ENCODE peak calls at places on chromosomes 4 and X, in four cellular contexts. X is AG09319, A is fibroblast of lung, F is spleen. J is an unnamed sample.
A peak's percentile ranks its signal among the peaks of the same experiment; 100 is the strongest.

GRCh38 chr4:150010525-150011126 is 67.6 kb upstream of the DCLK2 start:
- DNase-seq in X (no peak), A (peak; percentile 71), F (no peak), J (no peak)

GRCh38 chrX:40009890-40010289 is 87.9 kb downstream of the BCOR start:
- DNase-seq in X (no peak), A (no peak), F (no peak), J (no peak)

GRCh38 chrX:148501121-148502066 is 977 bp downstream of the AFF2 start:
- DNase-seq in X (no peak), A (no peak), F (peak; percentile 81), J (no peak)

GRCh38 chr4:168784786-168785461 is 225.1 kb downstream of the CBR4 start:
- DNase-seq in X (no peak), A (peak; percentile 61), F (no peak), J (no peak)

GRCh38 chr4:38034986-38035882 is 75.0 kb downstream of the PTTG2 start:
- DNase-seq in X (peak; percentile 22), A (peak; percentile 49), F (no peak), J (peak; percentile 41)

GRCh38 chrX:150258176-150258425 is 105.0 kb upstream of the MAMLD1 start:
- DNase-seq in X (no peak), A (no peak), F (no peak), J (no peak)

GRCh38 chr4:175109933-175110332 is 191.8 kb downstream of the ADAM29 start:
- DNase-seq in X (no peak), A (no peak), F (no peak), J (no peak)

GRCh38 chr4:99201687-99202086 is 17.4 kb downstream of the ADH6 start:
- DNase-seq in X (peak; percentile 39), A (no peak), F (no peak), J (no peak)

GRCh38 chr4:147378780-147379179 is 102.1 kb upstream of the EDNRA start:
- DNase-seq in X (no peak), A (no peak), F (no peak), J (no peak)

GRCh38 chr4:4694296-4694772 is 152.5 kb upstream of the STX18 start:
- DNase-seq in X (no peak), A (peak; percentile 31), F (no peak), J (no peak)

GRCh38 chr4:14864365-14864762 is 137.9 kb upstream of the CPEB2 start:
- DNase-seq in X (no peak), A (no peak), F (no peak), J (no peak)

GRCh38 chrX:111168314-111168713 is 72.3 kb downstream of the PAK3 start:
- DNase-seq in X (no peak), A (peak; percentile 10), F (no peak), J (no peak)

GRCh38 chrX:111169141-111169540 is 73.2 kb downstream of the PAK3 start:
- DNase-seq in X (no peak), A (no peak), F (no peak), J (no peak)

GRCh38 chrX:111167334-111167733 is 71.3 kb downstream of the PAK3 start:
- DNase-seq in X (no peak), A (no peak), F (no peak), J (no peak)

GRCh38 chrX:111165902-111166301 is 69.9 kb downstream of the PAK3 start:
- DNase-seq in X (no peak), A (no peak), F (no peak), J (no peak)

DNA sequence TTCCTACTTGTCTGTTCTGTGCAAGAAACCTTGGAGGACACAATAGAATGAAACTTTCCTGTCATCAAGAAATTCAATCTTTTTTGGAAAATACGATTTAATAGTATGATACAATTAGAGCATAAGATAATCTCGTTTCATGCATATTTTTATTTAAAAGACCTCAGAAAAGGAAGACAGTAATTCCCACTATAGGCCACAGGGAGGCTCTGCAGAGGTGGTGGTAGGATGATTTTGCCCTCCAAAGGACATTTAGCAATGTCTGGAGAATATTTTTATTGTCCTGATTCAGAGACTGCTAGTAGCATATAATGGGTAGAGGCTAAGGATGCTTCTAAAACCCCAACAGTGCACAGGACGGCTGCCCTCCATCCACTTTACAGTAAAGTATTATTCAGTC is 68.7 kb downstream of the PAK3 start:
- DNase-seq in X (no peak), A (no peak), F (no peak), J (no peak)
- TF ChIP-seq CTCF in X (peak; percentile 31), A (no peak), F (peak; percentile 10), J (no peak)

GRCh38 chr4:73131281-73131680 is 61.8 kb upstream of the COX18 start:
- DNase-seq in X (no peak), A (no peak), F (no peak), J (no peak)

GRCh38 chr4:73129319-73129718 is 59.8 kb upstream of the COX18 start:
- DNase-seq in X (no peak), A (no peak), F (no peak), J (no peak)

GRCh38 chr4:73133784-73134183 is 64.3 kb upstream of the COX18 start:
- DNase-seq in X (no peak), A (no peak), F (no peak), J (no peak)

DNA sequence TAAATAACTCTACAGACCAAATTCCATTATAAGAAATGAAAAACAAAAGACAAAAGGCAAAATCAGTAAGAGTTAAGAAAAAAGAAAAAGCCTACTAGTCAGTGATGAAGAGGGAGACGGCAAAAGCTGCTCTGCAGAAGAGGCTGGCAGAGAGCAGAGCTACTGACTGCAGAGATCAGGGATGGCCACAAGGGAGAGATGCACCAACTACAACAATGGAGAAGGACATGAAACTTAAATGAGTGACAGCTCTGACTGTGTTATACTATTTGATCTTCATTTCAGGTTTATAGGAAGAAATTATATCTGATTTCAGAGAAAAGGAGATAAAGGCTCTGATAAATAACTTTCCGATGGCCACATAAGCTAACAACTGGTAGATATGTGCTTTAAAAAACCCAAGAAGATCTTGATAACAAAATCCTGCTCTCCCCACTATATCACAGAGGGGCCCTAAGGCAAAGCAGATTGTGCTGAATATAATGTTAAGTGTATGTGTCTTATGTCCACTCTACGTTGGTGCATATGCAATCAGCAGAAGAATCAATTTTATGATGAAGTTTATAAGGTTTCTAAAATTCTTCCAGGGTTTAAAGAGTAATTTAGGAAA is 58.4 kb upstream of the COX18 start:
- DNase-seq in X (no peak), A (peak; percentile 12), F (no peak), J (no peak)
- TF ChIP-seq CTCF in X (peak; percentile 27), A (peak; percentile 41), F (no peak), J (no peak)

DNA sequence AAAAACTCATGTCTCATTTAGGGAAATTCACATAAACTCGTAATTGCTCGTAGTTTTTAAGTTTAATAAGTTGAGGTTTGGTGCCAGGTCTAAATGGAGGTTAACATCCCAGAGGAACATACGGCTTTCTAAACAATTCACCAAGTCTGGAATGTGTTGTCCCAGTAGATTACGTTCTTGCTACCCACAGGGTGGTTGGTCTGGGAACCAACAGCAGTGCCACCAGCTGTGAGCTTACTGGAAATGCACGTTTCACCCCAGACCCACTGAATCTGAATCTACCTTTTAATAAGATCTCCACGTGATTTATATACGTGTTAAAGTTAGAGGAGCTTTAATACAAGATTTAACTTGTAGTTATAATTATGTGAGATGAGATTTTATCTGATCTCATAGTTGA is 134.3 kb downstream of the BMPR1B start:
- DNase-seq in X (no peak), A (peak; percentile 48), F (no peak), J (no peak)
- TF ChIP-seq CTCF in X (no peak), A (no peak), F (no peak), J (no peak)

GRCh38 chr4:66506985-66507384 is 836.7 kb upstream of the EPHA5 start:
- DNase-seq in X (no peak), A (no peak), F (no peak), J (no peak)

DNA sequence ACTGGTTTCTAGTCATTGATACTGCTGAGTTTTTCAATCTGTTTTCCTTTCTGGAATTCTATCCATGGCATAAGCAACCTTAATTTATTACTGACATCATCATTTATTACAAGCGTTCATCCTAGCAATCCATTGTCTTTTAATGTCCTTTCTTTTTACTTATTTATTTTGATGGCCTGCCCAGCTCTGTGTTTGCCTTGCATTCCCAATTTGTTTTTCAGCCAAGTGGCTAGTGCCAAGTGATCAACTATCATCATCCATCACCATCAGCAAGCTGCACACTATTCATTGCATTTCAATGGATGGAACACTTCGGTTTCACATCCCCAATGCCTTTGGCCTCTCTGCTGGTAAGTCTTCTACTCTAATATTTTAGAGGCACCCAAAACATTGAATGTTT is 831.7 kb upstream of the EPHA5 start:
- DNase-seq in X (no peak), A (no peak), F (no peak), J (no peak)
- TF ChIP-seq CTCF in X (no peak), A (no peak), F (no peak), J (no peak)

DNA sequence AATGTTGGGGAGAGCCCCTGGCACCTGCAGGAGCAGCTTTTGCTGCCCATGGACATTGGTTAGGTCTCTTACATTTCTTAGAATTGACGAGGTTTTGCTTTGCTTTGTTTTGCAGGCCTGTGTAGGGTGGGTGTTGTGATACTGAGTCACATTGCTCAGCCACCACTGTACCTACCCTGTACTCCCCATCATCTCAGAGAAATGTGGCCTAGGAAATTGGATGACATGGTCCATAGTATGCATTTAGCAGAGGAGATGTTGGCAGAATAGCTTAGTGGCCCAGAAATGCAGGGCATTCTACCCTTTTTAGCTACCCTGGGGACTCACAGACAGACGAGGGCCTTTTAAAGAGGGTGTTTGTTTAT is 43.7 kb downstream of the IL21 start:
- DNase-seq in X (no peak), A (no peak), F (no peak), J (no peak)
- TF ChIP-seq CTCF in X (no peak), A (no peak), F (no peak), J (no peak)

GRCh38 chrX:10217218-10217617 is 60.4 kb downstream of the CLCN4 start:
- DNase-seq in X (no peak), A (no peak), F (no peak), J (no peak)
- TF ChIP-seq CTCF in X (no peak), A (no peak), F (no peak), J (no peak)

GRCh38 chrX:125439194-125439849 is 119.7 kb downstream of the TEX13C start:
- DNase-seq in X (no peak), A (no peak), F (no peak), J (no peak)

GRCh38 chrX:125436855-125437254 is 117.2 kb downstream of the TEX13C start:
- DNase-seq in X (no peak), A (no peak), F (no peak), J (no peak)
- TF ChIP-seq CTCF in X (no peak), A (no peak), F (no peak), J (no peak)

J was measured in lower leg skin.